ENCODE peak calls at places on chromosomes 12 and 14, in ten cellular contexts. L is Panc1, A is iPS DF 6.9, T is breast epithelium, D is GM12878, J is GM23248, I is SK-N-MC, W is osteoblast, V is ovary, N is vagina. M is an unnamed sample.

GRCh38 chr12:112898380-112898779 is 8.4 kb upstream of the OAS1 start:
- DNase-seq in L (no peak), A (no peak), T (no peak), D (no peak), J (no peak), I (no peak), W (peak; percentile 43), V (no peak), N (peak; percentile 58), M (no peak)

GRCh38 chr12:117063162-117063911 is 35.9 kb downstream of the TESC start:
- DNase-seq in L (no peak), A (no peak), T (no peak), D (peak; percentile 55), J (no peak), I (no peak), W (no peak), V (no peak), N (no peak), M (no peak)

GRCh38 chr14:103708750-103709187 is 6.5 kb downstream of the XRCC3 start:
- DNase-seq in L (no peak), A (no peak), T (no peak), D (no peak), J (no peak), I (no peak), W (no peak), V (no peak), N (no peak), M (no peak)

GRCh38 chr14:93299831-93300230 is 33.0 kb downstream of the BTBD7 start:
- DNase-seq in L (no peak), A (no peak), T (no peak), D (no peak), J (no peak), I (peak; percentile 81), W (no peak), V (no peak), N (no peak), M (no peak)

GRCh38 chr14:52602131-52602530 is 49.5 kb downstream of the GPR137C start:
- DNase-seq in L (no peak), A (no peak), T (no peak), D (no peak), J (no peak), I (no peak), W (no peak), V (no peak), N (no peak), M (no peak)

GRCh38 chr14:92914087-92914656 is 8.8 kb upstream of the CHGA start:
- DNase-seq in L (no peak), A (peak; percentile 48), T (no peak), D (no peak), J (peak; percentile 51), I (no peak), W (peak; percentile 90), V (peak; percentile 50), N (no peak), M (no peak)

GRCh38 chr12:112121780-112122565 is 3.4 kb upstream of the TRAFD1 start:
- DNase-seq in L (no peak), A (no peak), T (peak; percentile 78), D (no peak), J (peak; percentile 86), I (no peak), W (peak; percentile 78), V (peak; percentile 84), N (no peak), M (peak; percentile 34)

GRCh38 chr12:119169150-119169549 is 9.6 kb upstream of the HSPB8 start:
- DNase-seq in L (no peak), A (no peak), T (no peak), D (no peak), J (no peak), I (no peak), W (no peak), V (no peak), N (no peak), M (no peak)

GRCh38 chr14:68215628-68216027 is 396.0 kb downstream of the RAD51B start:
- DNase-seq in L (no peak), A (no peak), T (no peak), D (peak; percentile 57), J (no peak), I (no peak), W (no peak), V (no peak), N (no peak), M (no peak)

GRCh38 chr12:132506328-132506727 is 16.4 kb downstream of the FBRSL1 start:
- DNase-seq in L (no peak), A (no peak), T (no peak), D (no peak), J (no peak), I (no peak), W (no peak), V (no peak), N (no peak), M (no peak)

GRCh38 chr14:26709019-26709418 is 111.2 kb upstream of the NOVA1 start:
- DNase-seq in L (no peak), A (no peak), T (no peak), D (no peak), J (peak; percentile 8), I (no peak), W (peak; percentile 18), V (no peak), N (no peak), M (no peak)

GRCh38 chr14:104399432-104400155 is 180.0 kb upstream of the C14orf180 start:
- DNase-seq in L (no peak), A (no peak), T (no peak), D (no peak), J (no peak), I (no peak), W (peak; percentile 22), V (no peak), N (peak; percentile 52), M (no peak)

GRCh38 chr14:100730530-100730929 is 3.8 kb downstream of the DLK1 start:
- DNase-seq in L (no peak), A (no peak), T (no peak), D (no peak), J (no peak), I (no peak), W (peak; percentile 74), V (peak; percentile 35), N (no peak), M (no peak)

GRCh38 chr12:67911293-67911637 is 78.0 kb upstream of the IFNG-AS1 start:
- DNase-seq in L (no peak), A (no peak), T (no peak), D (no peak), J (peak; percentile 6), I (no peak), W (no peak), V (no peak), N (no peak), M (no peak)
- H3K27ac ChIP-seq in L (no peak overlapping the region), A (no peak overlapping the region), T (no peak overlapping the region), D (no peak overlapping the region), J (peak overlapping the region; percentile 92), I (no peak overlapping the region), W (peak overlapping the region; percentile 89), V (no peak overlapping the region), N (no peak overlapping the region), M (no peak overlapping the region)

GRCh38 chr12:123223241-123223668 is 9.7 kb downstream of the MPHOSPH9 start:
- DNase-seq in L (no peak), A (no peak), T (no peak), D (no peak), J (no peak), I (no peak), W (peak; percentile 63), V (no peak), N (no peak), M (peak; percentile 53)
- H3K27ac ChIP-seq in L (no peak overlapping the region), A (no peak overlapping the region), T (no peak overlapping the region), D (peak overlapping the region; percentile 10), J (no peak overlapping the region), I (no peak overlapping the region), W (no peak overlapping the region), V (no peak overlapping the region), N (no peak overlapping the region), M (no peak overlapping the region)

DNA sequence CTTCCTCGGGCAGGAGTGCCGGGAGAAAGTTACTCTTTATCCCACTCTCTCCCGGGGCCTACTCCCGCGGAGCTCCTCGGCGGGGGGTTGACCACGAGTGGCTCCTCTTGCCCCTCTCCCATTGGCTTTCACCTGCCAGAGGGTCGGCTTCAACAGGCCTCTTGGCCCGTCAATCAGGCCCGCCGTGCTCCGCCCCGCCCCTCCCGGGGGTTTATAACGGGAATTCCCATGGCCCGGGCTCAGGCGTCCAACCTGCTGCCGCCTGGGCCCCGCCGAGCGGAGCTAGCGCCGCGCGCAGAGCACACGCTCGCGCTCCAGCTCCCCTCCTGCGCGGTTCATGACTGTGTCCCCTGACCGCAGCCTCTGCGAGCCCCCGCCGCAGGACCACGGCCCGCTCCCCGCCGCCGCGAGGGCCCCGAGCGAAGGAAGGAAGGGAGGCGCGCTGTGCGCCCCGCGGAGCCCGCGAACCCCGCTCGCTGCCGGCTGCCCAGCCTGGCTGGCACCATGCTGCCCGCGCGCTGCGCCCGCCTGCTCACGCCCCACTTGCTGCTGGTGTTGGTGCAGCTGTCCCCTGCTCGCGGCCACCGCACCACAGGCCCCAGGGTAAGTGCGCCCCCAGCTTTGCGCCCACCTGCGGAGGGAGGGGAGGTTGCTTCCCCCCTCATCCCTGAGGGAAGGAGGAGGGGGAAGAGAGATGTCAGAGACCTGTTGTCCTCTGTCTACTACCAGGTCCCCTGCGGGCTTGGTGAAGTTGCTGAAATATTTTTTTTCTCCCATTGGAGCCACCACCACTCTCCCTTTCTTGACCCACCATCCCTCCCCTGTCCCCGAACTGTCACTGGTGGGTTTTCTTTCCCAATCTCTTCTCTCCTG is at the start of gene SMOC1:
- DNase-seq in L (no peak), A (peak; percentile 48), T (no peak), D (no peak), J (peak; percentile 48), I (no peak), W (peak; percentile 89), V (peak; percentile 39), N (peak; percentile 88), M (peak; percentile 39)
- H3K27ac ChIP-seq in L (no peak within 1 kb of the TSS), A (no peak within 1 kb of the TSS), T (no peak within 1 kb of the TSS), D (no peak within 1 kb of the TSS), J (no peak within 1 kb of the TSS), I (no peak within 1 kb of the TSS), W (peak within 1 kb of the TSS; percentile 22), V (no peak within 1 kb of the TSS), N (no peak within 1 kb of the TSS), M (no peak within 1 kb of the TSS)

GRCh38 chr12:127268121-127268520 is 998.8 kb upstream of the TMEM132C start:
- DNase-seq in L (no peak), A (no peak), T (no peak), D (no peak), J (no peak), I (no peak), W (no peak), V (no peak), N (no peak), M (no peak)

GRCh38 chr12:127272864-127273263 is 994.1 kb upstream of the TMEM132C start:
- DNase-seq in L (no peak), A (no peak), T (no peak), D (no peak), J (peak; percentile 99), I (no peak), W (peak; percentile 91), V (no peak), N (no peak), M (no peak)

GRCh38 chr12:127267128-127267527 is 999.8 kb upstream of the TMEM132C start:
- DNase-seq in L (no peak), A (no peak), T (no peak), D (no peak), J (no peak), I (no peak), W (no peak), V (no peak), N (no peak), M (no peak)

GRCh38 chr12:127271776-127272175 is 995.2 kb upstream of the TMEM132C start:
- DNase-seq in L (no peak), A (no peak), T (no peak), D (no peak), J (no peak), I (no peak), W (no peak), V (no peak), N (no peak), M (no peak)

GRCh38 chr12:127270193-127270592 is 996.8 kb upstream of the TMEM132C start:
- DNase-seq in L (no peak), A (no peak), T (no peak), D (no peak), J (peak; percentile 92), I (no peak), W (peak; percentile 81), V (no peak), N (no peak), M (no peak)
- H3K27ac ChIP-seq in L (no peak overlapping the region), A (no peak overlapping the region), T (no peak overlapping the region), D (no peak overlapping the region), J (peak overlapping the region; percentile 65), I (no peak overlapping the region), W (peak overlapping the region; percentile 79), V (no peak overlapping the region), N (no peak overlapping the region), M (no peak overlapping the region)

M was measured in caudate nucleus.